ENCODE peak calls at places on chromosomes 2 and 18, in four cellular contexts. One of them, this sample, is unnamed. For H3K4me1 and H3K36me3, the result is how much of the 10 kb centered on the place peaks cover.

GRCh38 chr2:223058952-223059716 is 7.1 kb downstream of the KCNE4 start:
- DNase-seq in mesendoderm: no peak
- DNase-seq in ovary: no peak
- DNase-seq in esophagus muscularis mucosa: no peak
- DNase-seq in this sample: no peak

GRCh38 chr2:179614121-179614520 is 247.3 kb downstream of the ZNF385B start:
- DNase-seq in mesendoderm: no peak
- DNase-seq in ovary: no peak
- DNase-seq in esophagus muscularis mucosa: no peak
- DNase-seq in this sample: no peak

GRCh38 chr2:214103199-214104001 is 307.5 kb upstream of the VWC2L start:
- DNase-seq in mesendoderm: no peak
- DNase-seq in ovary: no peak
- DNase-seq in esophagus muscularis mucosa: no peak
- DNase-seq in this sample: no peak

GRCh38 chr2:120238728-120239487 is 13.7 kb upstream of the RALB start:
- DNase-seq in mesendoderm: no peak
- DNase-seq in ovary: peak
- DNase-seq in esophagus muscularis mucosa: no peak
- DNase-seq in this sample: no peak

GRCh38 chr2:20422679-20423271 is 24.1 kb upstream of the RHOB start:
- DNase-seq in mesendoderm: peak
- DNase-seq in ovary: no peak
- DNase-seq in esophagus muscularis mucosa: no peak
- DNase-seq in this sample: peak

GRCh38 chr18:74078257-74078656 is 69.4 kb downstream of the FBXO15 start:
- DNase-seq in mesendoderm: no peak
- DNase-seq in ovary: no peak
- DNase-seq in esophagus muscularis mucosa: no peak
- DNase-seq in this sample: no peak

GRCh38 chr2:233083782-233084181 is 23.6 kb downstream of the INPP5D start:
- DNase-seq in mesendoderm: no peak
- DNase-seq in ovary: no peak
- DNase-seq in esophagus muscularis mucosa: no peak
- DNase-seq in this sample: no peak

GRCh38 chr18:59127047-59127446 is 12.6 kb upstream of the SEC11C start:
- DNase-seq in mesendoderm: peak
- DNase-seq in ovary: no peak
- DNase-seq in esophagus muscularis mucosa: no peak
- DNase-seq in this sample: no peak

GRCh38 chr2:151845481-151845880 is 17.3 kb upstream of the ARL5A start:
- DNase-seq in mesendoderm: no peak
- DNase-seq in ovary: no peak
- DNase-seq in esophagus muscularis mucosa: no peak
- DNase-seq in this sample: no peak

GRCh38 chr18:832085-832681 is 20.1 kb upstream of the YES1 start:
- DNase-seq in mesendoderm: peak
- DNase-seq in ovary: no peak
- DNase-seq in esophagus muscularis mucosa: no peak
- DNase-seq in this sample: peak

GRCh38 chr2:224611938-224612337 is 26.8 kb upstream of the CUL3 start:
- DNase-seq in mesendoderm: peak
- DNase-seq in ovary: no peak
- DNase-seq in esophagus muscularis mucosa: no peak
- DNase-seq in this sample: peak

GRCh38 chr2:85390941-85391669 is 19.1 kb downstream of the CAPG start:
- DNase-seq in mesendoderm: peak
- DNase-seq in ovary: peak
- DNase-seq in esophagus muscularis mucosa: no peak
- DNase-seq in this sample: peak

GRCh38 chr2:157596992-157597681 is 31.5 kb downstream of the ACVR1C start:
- DNase-seq in mesendoderm: peak
- DNase-seq in ovary: no peak
- DNase-seq in esophagus muscularis mucosa: no peak
- DNase-seq in this sample: no peak
- H3K4me3 ChIP-seq in mesendoderm: no peak
- H3K4me3 ChIP-seq in ovary: no peak
- H3K4me3 ChIP-seq in esophagus muscularis mucosa: peak
- H3K4me3 ChIP-seq in this sample: no peak

DNA sequence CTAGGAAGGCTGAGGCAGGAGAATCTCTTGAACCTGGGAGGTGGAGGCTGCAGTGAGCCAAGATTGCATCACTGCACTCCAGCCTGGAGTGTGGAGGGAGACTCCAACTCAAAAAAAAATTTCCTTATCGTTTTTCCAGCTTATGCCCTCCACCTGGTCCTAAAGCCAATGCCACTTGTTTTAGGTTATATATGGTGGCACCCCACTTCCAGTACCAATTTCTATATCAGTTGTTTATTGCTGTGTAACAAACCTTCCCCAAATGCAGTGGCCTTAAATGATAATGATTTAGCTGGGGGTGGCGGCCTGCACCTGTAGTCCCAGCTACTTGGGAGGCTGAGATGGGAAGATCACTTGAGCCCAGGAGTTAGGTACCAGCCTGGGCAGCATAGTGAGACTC is 113.9 kb upstream of the GATA6 start:
- DNase-seq in mesendoderm: no peak
- DNase-seq in ovary: no peak
- DNase-seq in esophagus muscularis mucosa: no peak
- DNase-seq in this sample: no peak
- H3K4me1 ChIP-seq in mesendoderm: under half
- H3K4me1 ChIP-seq in ovary: under half
- H3K4me1 ChIP-seq in esophagus muscularis mucosa: under half
- H3K4me1 ChIP-seq in this sample: under half

DNA sequence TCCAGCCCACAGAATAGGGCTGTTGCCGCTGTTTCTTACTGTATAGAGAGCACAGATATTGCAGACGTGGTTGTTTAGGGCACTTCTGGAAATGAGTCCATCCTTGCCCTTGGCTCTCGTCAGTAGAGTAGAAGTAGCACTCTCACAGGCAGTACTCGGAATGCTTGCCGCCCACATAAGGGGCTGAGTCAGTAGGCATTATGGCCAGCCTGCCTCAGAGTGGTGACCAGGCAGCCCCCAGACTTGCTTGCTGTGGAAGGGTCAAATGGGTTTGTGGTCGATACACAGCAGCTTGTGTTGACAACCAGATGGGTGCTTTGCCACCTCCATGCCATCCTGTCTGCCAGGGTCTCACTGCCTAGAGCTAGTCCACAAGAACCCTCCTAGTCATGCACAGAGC is 38.7 kb downstream of the PLEKHB2 start:
- DNase-seq in mesendoderm: no peak
- DNase-seq in ovary: no peak
- DNase-seq in esophagus muscularis mucosa: no peak
- DNase-seq in this sample: no peak
- H3K36me3 ChIP-seq in mesendoderm: under half
- H3K36me3 ChIP-seq in ovary: under half
- H3K36me3 ChIP-seq in esophagus muscularis mucosa: half or more
- H3K36me3 ChIP-seq in this sample: under half

GRCh38 chr2:219308142-219309093 is 783 bp downstream of the PTPRN start:
- DNase-seq in mesendoderm: peak
- DNase-seq in ovary: peak
- DNase-seq in esophagus muscularis mucosa: no peak
- DNase-seq in this sample: peak
- H3K4me3 ChIP-seq in mesendoderm: no peak
- H3K4me3 ChIP-seq in ovary: no peak
- H3K4me3 ChIP-seq in esophagus muscularis mucosa: no peak
- H3K4me3 ChIP-seq in this sample: no peak

GRCh38 chr2:143615617-143616016 is 486.4 kb downstream of the ARHGAP15 start:
- DNase-seq in mesendoderm: no peak
- DNase-seq in ovary: no peak
- DNase-seq in esophagus muscularis mucosa: no peak
- DNase-seq in this sample: peak
- H3K4me1 ChIP-seq in mesendoderm: under half
- H3K4me1 ChIP-seq in ovary: under half
- H3K4me1 ChIP-seq in esophagus muscularis mucosa: under half
- H3K4me1 ChIP-seq in this sample: under half

This sample was measured in SJCRH30.